ENCODE peak calls at places on chromosomes 12 and 14, in four cellular contexts. H is cardiac muscle cell, B is psoas muscle, N is upper lobe of left lung. G is an unnamed sample.

GRCh38 chr14:59321184-59321952 is 132.9 kb downstream of the DAAM1 start:
- DNase-seq in N (no peak), H (peak; percentile 27), B (no peak), G (no peak)

GRCh38 chr14:68131907-68132306 is 312.3 kb downstream of the RAD51B start:
- DNase-seq in N (no peak), B (no peak), H (no peak), G (no peak)

GRCh38 chr14:79551591-79551990 is 659.7 kb downstream of the DIO2 start:
- DNase-seq in H (no peak), N (no peak), B (no peak), G (no peak)

GRCh38 chr12:124053855-124054254 is 80.8 kb downstream of the ZNF664 start:
- DNase-seq in B (peak; percentile 24), H (peak; percentile 73), N (peak; percentile 72), G (no peak)

GRCh38 chr12:40016960-40017359 is 88.9 kb downstream of the SLC2A13 start:
- DNase-seq in N (no peak), H (no peak), B (no peak), G (no peak)

GRCh38 chr12:52199294-52199920 is 7.6 kb upstream of the KRT80 start:
- DNase-seq in H (no peak), B (peak; percentile 52), N (no peak), G (no peak)

GRCh38 chr14:38420045-38420444 is 164.2 kb upstream of the CLEC14A start:
- DNase-seq in N (no peak), B (no peak), H (no peak), G (no peak)

GRCh38 chr14:54366726-54367707 is 29.8 kb upstream of the CDKN3 start:
- DNase-seq in B (no peak), H (peak; percentile 75), N (peak; percentile 43), G (peak; percentile 20)

GRCh38 chr12:11886339-11886738 is 184.4 kb upstream of the BCL2L14 start:
- DNase-seq in B (no peak), H (no peak), N (no peak), G (no peak)

GRCh38 chr12:24113701-24114100 is 164.2 kb upstream of the SOX5 start:
- DNase-seq in H (no peak), N (no peak), B (no peak), G (no peak)

GRCh38 chr12:24111591-24111990 is 162.1 kb upstream of the SOX5 start:
- DNase-seq in H (no peak), B (no peak), N (no peak), G (no peak)

GRCh38 chr12:24111101-24111500 is 161.6 kb upstream of the SOX5 start:
- DNase-seq in N (no peak), H (no peak), B (no peak), G (no peak)

DNA sequence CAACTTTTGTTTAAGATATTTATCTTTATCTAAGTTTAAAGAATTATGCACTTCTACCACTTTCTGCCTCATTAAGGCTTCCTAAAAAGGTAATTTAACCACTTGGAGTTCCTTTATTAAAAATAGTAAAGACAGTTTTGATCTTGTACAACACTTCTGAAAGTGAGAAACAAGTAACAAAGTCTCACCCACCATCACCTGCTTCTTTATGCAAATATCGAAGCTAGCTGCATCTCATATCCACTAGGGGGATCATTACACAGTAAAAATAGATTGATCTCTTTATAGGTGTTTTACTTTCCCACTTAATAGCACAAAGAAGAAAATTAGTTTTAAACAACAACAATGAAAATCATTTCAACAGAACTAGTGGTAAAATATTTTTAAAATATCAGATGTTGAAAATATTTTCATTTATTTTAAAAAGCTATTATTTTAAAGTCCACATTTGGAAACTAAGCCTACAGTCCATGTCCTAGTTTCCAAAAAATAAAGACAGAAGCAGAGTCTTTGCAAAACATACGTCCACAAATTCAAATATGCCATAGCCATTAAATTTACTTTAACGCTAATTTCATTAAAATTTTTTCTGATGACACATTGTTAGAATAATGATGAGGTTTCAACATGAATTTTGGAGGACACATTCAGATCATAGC is 160.0 kb upstream of the SOX5 start:
- DNase-seq in N (no peak), H (peak; percentile 19), B (no peak), G (no peak)
- TF ChIP-seq CTCF in N (peak; percentile 36), H (peak; percentile 67), B (no peak), G (no peak)

DNA sequence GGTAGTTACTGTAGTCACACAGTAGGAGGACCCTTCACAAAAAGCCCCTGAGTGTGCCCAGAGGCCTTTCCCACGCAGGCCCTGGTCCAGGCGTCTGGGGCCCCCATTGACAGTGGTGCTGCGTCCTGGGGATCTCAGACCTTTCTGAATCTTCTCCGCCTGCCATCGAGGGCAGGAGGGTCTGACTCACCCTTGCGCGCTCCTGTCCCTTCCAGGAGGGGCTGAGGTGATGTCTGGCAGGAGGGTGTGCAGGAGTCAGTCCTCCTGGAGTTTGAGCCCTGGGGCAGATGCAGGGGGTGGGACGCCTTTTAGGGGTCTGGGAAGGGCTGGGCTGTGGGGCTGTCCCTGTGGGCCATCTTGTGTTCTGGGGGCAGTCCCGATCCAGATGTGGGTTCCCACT is 386.8 kb downstream of the TMEM121 start:
- DNase-seq in H (no peak), N (no peak), B (peak; percentile 2), G (no peak)
- H3K9me3 ChIP-seq in H (no peaks in the 10 kb centered on the region), N (no peaks in the 10 kb centered on the region), B (peaks cover 3% of the 10 kb centered on the region), G (no peaks in the 10 kb centered on the region)

GRCh38 chr14:103624860-103625259 is 4.2 kb upstream of the KLC1 start:
- DNase-seq in B (peak; percentile 82), H (no peak), N (peak; percentile 80), G (no peak)
- H3K27ac ChIP-seq in B (no peak overlapping the region), H (no peak overlapping the region), N (peak overlapping the region; percentile 85), G (no peak overlapping the region)

DNA sequence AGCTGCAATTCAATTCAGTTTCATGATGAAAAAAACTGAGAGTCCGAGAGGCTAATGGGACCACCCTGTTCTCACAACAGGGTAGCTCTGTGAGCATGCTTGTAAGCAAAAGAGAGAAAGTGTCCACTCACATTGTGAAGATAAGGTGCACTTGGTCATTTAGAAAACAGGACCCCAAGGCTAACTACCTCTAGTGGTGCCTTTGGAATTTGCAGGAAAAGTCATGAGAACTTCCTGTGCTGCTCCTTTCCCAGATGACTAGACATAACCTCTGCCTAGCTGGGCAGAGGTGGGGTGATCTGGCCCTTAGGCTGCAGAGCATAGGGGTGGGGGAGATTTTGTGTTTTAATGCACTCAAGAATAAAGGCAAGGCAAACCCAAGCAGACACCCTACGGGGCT is 118.9 kb downstream of the STAB2 start:
- DNase-seq in H (no peak), N (no peak), B (no peak), G (no peak)
- TF ChIP-seq CTCF in H (peak; percentile 11), N (no peak), B (no peak), G (no peak)

GRCh38 chr14:90421001-90421580 is 24.3 kb downstream of the CALM1 start:
- DNase-seq in N (no peak), H (no peak), B (no peak), G (no peak)

GRCh38 chr14:90423166-90423565 is 26.3 kb downstream of the CALM1 start:
- DNase-seq in N (no peak), B (no peak), H (no peak), G (no peak)

GRCh38 chr14:90419200-90419599 is 22.4 kb downstream of the CALM1 start:
- DNase-seq in H (no peak), N (peak; percentile 43), B (peak; percentile 78), G (no peak)

GRCh38 chr14:90424075-90424474 is 27.2 kb downstream of the CALM1 start:
- DNase-seq in N (no peak), H (no peak), B (no peak), G (no peak)

GRCh38 chr14:90421621-90422020 is 24.8 kb downstream of the CALM1 start:
- DNase-seq in H (no peak), N (no peak), B (no peak), G (no peak)
- H3K9me3 ChIP-seq in H (no peaks in the 10 kb centered on the region), N (no peaks in the 10 kb centered on the region), B (no peaks in the 10 kb centered on the region), G (no peaks in the 10 kb centered on the region)

DNA sequence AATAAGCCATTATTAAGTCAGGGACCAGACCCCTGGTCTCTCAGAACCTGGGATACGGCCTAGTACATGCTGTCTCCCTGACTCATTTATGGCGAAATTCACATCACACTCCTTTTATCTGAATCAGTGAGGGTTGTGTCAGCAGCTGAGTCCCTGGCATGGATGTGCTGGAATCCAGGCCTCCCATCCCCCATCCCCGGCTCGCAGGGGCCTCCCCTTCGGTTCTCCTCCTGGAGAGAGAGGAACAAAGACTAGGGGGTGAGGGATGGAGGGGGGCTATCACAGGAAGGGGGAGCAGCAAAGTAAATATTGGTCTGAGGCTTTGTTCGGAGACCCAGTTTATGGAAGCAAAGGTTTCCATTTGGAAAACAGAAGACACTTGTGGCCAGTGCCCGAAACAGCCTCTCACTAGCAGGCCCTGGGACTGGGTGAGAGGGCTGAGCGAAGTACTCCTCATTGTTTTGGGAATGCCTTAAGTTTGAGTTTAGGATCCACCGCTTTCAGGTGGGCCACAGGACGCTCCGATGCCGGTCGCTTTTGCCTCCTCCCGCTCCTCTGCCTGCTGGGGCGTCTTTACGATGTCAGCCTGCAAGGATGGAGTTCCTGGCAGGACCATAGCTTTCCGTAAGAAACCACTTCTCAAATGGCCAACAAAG is 145.0 kb downstream of the PRKCH start:
- DNase-seq in H (peak; percentile 82), N (peak; percentile 46), B (peak; percentile 65), G (no peak)
- H3K27ac ChIP-seq in H (peak overlapping the region; percentile 79), N (peak overlapping the region; percentile 38), B (no peak overlapping the region), G (no peak overlapping the region)

GRCh38 chr12:82383930-82384513 is 25.7 kb downstream of the METTL25 start:
- DNase-seq in H (peak; percentile 29), B (no peak), N (no peak), G (no peak)
- TF ChIP-seq CTCF in H (peak; percentile 64), B (peak; percentile 39), N (no peak), G (no peak)

GRCh38 chr14:29169408-29169807 is 402.8 kb downstream of the FOXG1 start:
- DNase-seq in B (no peak), N (no peak), H (no peak), G (no peak)
- H3K9me3 ChIP-seq in B (no peaks in the 10 kb centered on the region), N (no peaks in the 10 kb centered on the region), H (no peaks in the 10 kb centered on the region), G (no peaks in the 10 kb centered on the region)

GRCh38 chr14:73761621-73762355 is 47.6 kb upstream of the PNMA1 start:
- DNase-seq in N (no peak), H (no peak), B (peak; percentile 14), G (no peak)

GRCh38 chr14:73764406-73764805 is 50.2 kb upstream of the PNMA1 start:
- DNase-seq in H (no peak), N (no peak), B (no peak), G (no peak)

GRCh38 chr14:73763396-73763795 is 49.2 kb upstream of the PNMA1 start:
- DNase-seq in B (peak; percentile 0), H (no peak), N (no peak), G (no peak)

GRCh38 chr14:73762375-73762822 is 48.2 kb upstream of the PNMA1 start:
- DNase-seq in N (no peak), B (no peak), H (no peak), G (no peak)

GRCh38 chr14:73764881-73765280 is 50.7 kb upstream of the PNMA1 start:
- DNase-seq in B (peak; percentile 87), H (no peak), N (peak; percentile 87), G (no peak)
- H3K27ac ChIP-seq in B (peak overlapping the region; percentile 96), H (no peak overlapping the region), N (peak overlapping the region; percentile 71), G (no peak overlapping the region)

GRCh38 chr12:93896427-93896826 is 219.3 kb downstream of the CRADD start:
- DNase-seq in B (no peak), N (no peak), H (no peak), G (no peak)
- TF ChIP-seq CTCF in B (peak; percentile 13), N (no peak), H (peak; percentile 19), G (no peak)